ENCODE peak calls at places on chromosomes 6 and 20, in seven cellular contexts. X is H1, P is H9, Z is mesenchymal stem cell, D is trophoblast cell, E is neuronal stem cell, W is mesendoderm. K is an unnamed sample.

GRCh38 chr6:148240463-148240845 is 102.2 kb upstream of the SASH1 start:
- DNase-seq in D (peak), P (no peak), Z (peak), E (no peak), W (no peak), X (no peak), K (peak)

GRCh38 chr6:105879902-105880547 is 206.1 kb upstream of the PRDM1 start:
- DNase-seq in D (peak), E (no peak), X (no peak), W (no peak), Z (no peak), P (no peak), K (no peak)

GRCh38 chr6:100633096-100633766 is 168.5 kb upstream of the SIM1 start:
- DNase-seq in D (peak), P (no peak), Z (peak), W (peak), E (peak), X (no peak), K (peak)

GRCh38 chr6:378090-378957 is 13.2 kb upstream of the IRF4 start:
- DNase-seq in X (no peak), W (no peak), E (no peak), Z (no peak), D (no peak), P (no peak), K (no peak)

GRCh38 chr6:34182751-34183531 is 37.1 kb upstream of the GRM4 start:
- DNase-seq in X (no peak), P (no peak), E (no peak), W (peak), D (peak), Z (no peak), K (no peak)

GRCh38 chr6:3390698-3391097 is 66.2 kb downstream of the SLC22A23 start:
- DNase-seq in D (no peak), E (no peak), P (no peak), X (no peak), W (no peak), Z (no peak), K (peak)

GRCh38 chr20:36720510-36720909 is 25.4 kb downstream of the NDRG3 start:
- DNase-seq in Z (peak), W (no peak), X (no peak), P (no peak), D (no peak), E (no peak), K (peak)

GRCh38 chr6:16700202-16700997 is 60.9 kb downstream of the ATXN1 start:
- DNase-seq in E (no peak), X (no peak), D (no peak), W (peak), Z (no peak), P (no peak), K (no peak)

GRCh38 chr20:19815553-19815991 is 57.5 kb downstream of the RIN2 start:
- DNase-seq in P (no peak), X (no peak), E (no peak), D (peak), Z (peak), W (peak), K (peak)

GRCh38 chr6:157328108-157328692 is 4.9 kb upstream of the TMEM242 start:
- DNase-seq in Z (no peak), X (no peak), D (no peak), W (no peak), E (no peak), P (no peak), K (peak)

GRCh38 chr6:131955192-131955591 is 4.0 kb upstream of the CCN2 start:
- DNase-seq in Z (no peak), X (no peak), E (no peak), P (no peak), D (no peak), W (no peak), K (no peak)

GRCh38 chr6:12804967-12805645 is 88.5 kb downstream of the PHACTR1 start:
- DNase-seq in Z (no peak), D (peak), W (no peak), P (no peak), X (no peak), E (no peak), K (no peak)

GRCh38 chr6:107968081-107968480 is 10.1 kb upstream of the SEC63 start:
- DNase-seq in Z (no peak), E (no peak), W (no peak), D (no peak), P (no peak), X (no peak), K (no peak)

GRCh38 chr20:38926934-38927616 is 858 bp downstream of the FAM83D start:
- DNase-seq in Z (peak), X (no peak), D (no peak), E (no peak), P (no peak), W (peak), K (peak)

GRCh38 chr20:3805594-3806264 is 9.6 kb downstream of the CDC25B start:
- DNase-seq in Z (peak), X (no peak), E (no peak), D (no peak), P (no peak), W (no peak), K (peak)

GRCh38 chr6:8082954-8083858 is 19.0 kb upstream of the BLOC1S5 start:
- DNase-seq in P (no peak), D (peak), W (peak), Z (peak), X (no peak), E (no peak), K (peak)

GRCh38 chr6:42315991-42316378 is 98.3 kb upstream of the MRPS10 start:
- DNase-seq in E (no peak), W (peak), X (peak), D (peak), P (peak), Z (peak), K (peak)

GRCh38 chr20:24981282-24981681 is 11.3 kb downstream of the APMAP start:
- DNase-seq in W (no peak), P (peak), Z (no peak), D (no peak), X (no peak), E (no peak), K (no peak)

GRCh38 chr20:64169089-64169560 is 4.9 kb downstream of the MYT1 start:
- DNase-seq in E (no peak), Z (no peak), W (no peak), X (no peak), D (no peak), P (no peak), K (no peak)

GRCh38 chr20:19757487-19757972 is 528 bp upstream of the RIN2 start:
- DNase-seq in E (peak), P (peak), W (peak), D (peak), X (no peak), Z (peak), K (peak)

GRCh38 chr6:47669684-47670515 is 28.5 kb upstream of the ADGRF4 start:
- DNase-seq in D (no peak), W (peak), X (no peak), Z (peak), E (peak), P (no peak), K (no peak)

GRCh38 chr6:154882107-154882506 is 113.0 kb upstream of the TIAM2 start:
- DNase-seq in P (no peak), W (no peak), X (no peak), Z (no peak), E (no peak), D (no peak), K (peak)

GRCh38 chr6:157216570-157216969 is 106.7 kb downstream of the TMEM242 start:
- DNase-seq in P (no peak), Z (no peak), X (no peak), E (no peak), D (no peak), W (no peak), K (no peak)

GRCh38 chr20:7742479-7742878 is 197.8 kb downstream of the HAO1 start:
- DNase-seq in X (no peak), P (no peak), Z (peak), E (no peak), W (no peak), D (no peak), K (peak)

GRCh38 chr6:33313709-33314514 is at the start of gene TAPBP:
- DNase-seq in Z (peak), P (peak), D (peak), W (peak), X (no peak), E (no peak), K (peak)

GRCh38 chr6:110246900-110247546 is 66.8 kb downstream of the CDC40 start:
- DNase-seq in X (no peak), E (no peak), W (no peak), P (no peak), D (no peak), Z (no peak), K (no peak)

GRCh38 chr6:166346995-166347394 is 4.7 kb upstream of the SFT2D1 start:
- DNase-seq in W (no peak), X (no peak), P (no peak), D (no peak), E (no peak), Z (no peak), K (no peak)

GRCh38 chr6:44268095-44268628 is 2.1 kb upstream of the TMEM151B start:
- DNase-seq in W (peak), P (peak), Z (peak), E (peak), X (no peak), D (peak), K (peak)

GRCh38 chr20:45359069-45359405 is 3.9 kb upstream of the SYS1 start:
- DNase-seq in Z (peak), P (no peak), D (no peak), X (no peak), E (no peak), W (no peak), K (peak)

GRCh38 chr20:4190792-4191519 is 175.6 kb upstream of the RNF24 start:
- DNase-seq in W (no peak), X (no peak), Z (no peak), P (no peak), D (no peak), E (no peak), K (no peak)

GRCh38 chr6:167426074-167426473 is 101.2 kb downstream of the TTLL2 start:
- DNase-seq in D (no peak), X (no peak), P (no peak), W (no peak), E (no peak), Z (peak), K (no peak)

GRCh38 chr6:157240059-157240959 is 83.0 kb downstream of the TMEM242 start:
- DNase-seq in E (no peak), W (no peak), P (no peak), D (no peak), X (no peak), Z (peak), K (peak)

GRCh38 chr20:32612831-32613595 is 27.9 kb upstream of the NOL4L start:
- DNase-seq in W (no peak), E (no peak), P (no peak), Z (no peak), D (no peak), X (no peak), K (no peak)

GRCh38 chr6:152085533-152085932 is 278.1 kb downstream of the ESR1 start:
- DNase-seq in Z (peak), D (no peak), P (no peak), W (no peak), E (no peak), X (no peak), K (peak)

GRCh38 chr6:134589512-134589911 is 271.6 kb upstream of the SGK1 start:
- DNase-seq in X (peak), P (peak), D (peak), W (peak), Z (peak), E (no peak), K (peak)

GRCh38 chr6:108767418-108768175 is 80.6 kb upstream of the ARMC2 start:
- DNase-seq in D (no peak), E (no peak), P (no peak), X (no peak), W (no peak), Z (no peak), K (no peak)

GRCh38 chr6:75368864-75369402 is 84.3 kb upstream of the TMEM30A start:
- DNase-seq in E (no peak), X (no peak), W (no peak), P (no peak), Z (no peak), D (no peak), K (no peak)

GRCh38 chr6:36362551-36363389 is 24.7 kb downstream of the ETV7 start:
- DNase-seq in X (no peak), E (no peak), P (no peak), Z (no peak), D (no peak), W (no peak), K (no peak)
- H3K23ac ChIP-seq in X (no peak), E (no peak), P (no peak), Z (no peak), D (no peak), W (no peak), K (no peak)

GRCh38 chr6:170461111-170461510 is 92.0 kb downstream of the PSMB1 start:
- DNase-seq in E (no peak), P (no peak), Z (no peak), W (no peak), X (no peak), D (no peak), K (no peak)
- H3K23ac ChIP-seq in E (no peak), P (no peak), Z (no peak), W (no peak), X (no peak), D (no peak), K (no peak)

GRCh38 chr20:55456316-55456940 is 548.9 kb downstream of the CBLN4 start:
- DNase-seq in P (no peak), X (no peak), W (no peak), E (no peak), D (no peak), Z (no peak), K (no peak)

DNA sequence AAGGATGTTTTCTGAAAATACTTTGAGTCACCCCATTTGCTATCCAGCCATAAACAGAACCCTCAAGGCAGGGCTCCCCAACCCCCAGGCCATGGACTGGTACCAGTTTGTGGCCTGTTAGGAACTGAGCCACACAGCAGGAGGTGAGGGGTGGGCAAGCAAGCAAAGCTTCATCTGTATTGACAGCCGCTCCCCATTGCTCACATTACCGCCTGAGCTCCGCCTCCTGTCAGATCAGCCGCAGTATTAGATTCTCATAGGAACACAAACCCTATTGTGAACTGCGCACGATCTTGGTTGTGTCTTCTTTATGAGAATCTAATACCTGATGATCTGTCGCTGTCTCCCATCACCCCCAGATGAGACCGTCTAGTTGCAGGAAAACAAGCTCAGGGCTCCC is 543.8 kb downstream of the CBLN4 start:
- DNase-seq in Z (no peak), E (no peak), W (no peak), X (no peak), D (no peak), P (no peak), K (no peak)
- H3K23ac ChIP-seq in Z (no peak), E (no peak), W (no peak), X (no peak), D (no peak), P (no peak), K (no peak)

GRCh38 chr20:40591104-40591503 is 97.9 kb downstream of the MAFB start:
- DNase-seq in P (no peak), E (no peak), D (no peak), Z (no peak), W (no peak), X (no peak), K (no peak)

GRCh38 chr20:40587038-40587437 is 102.0 kb downstream of the MAFB start:
- DNase-seq in P (no peak), W (no peak), E (no peak), X (no peak), D (no peak), Z (no peak), K (no peak)

GRCh38 chr20:40592891-40593290 is 96.1 kb downstream of the MAFB start:
- DNase-seq in X (no peak), D (no peak), E (no peak), Z (no peak), W (no peak), P (no peak), K (no peak)

GRCh38 chr20:40588891-40589290 is 100.1 kb downstream of the MAFB start:
- DNase-seq in P (no peak), X (no peak), E (no peak), W (no peak), Z (no peak), D (no peak), K (no peak)

GRCh38 chr20:40589581-40589980 is 99.5 kb downstream of the MAFB start:
- DNase-seq in W (no peak), P (no peak), E (no peak), Z (no peak), D (no peak), X (no peak), K (no peak)
- H3K23ac ChIP-seq in W (no peak), P (no peak), E (no peak), Z (no peak), D (no peak), X (no peak), K (no peak)

DNA sequence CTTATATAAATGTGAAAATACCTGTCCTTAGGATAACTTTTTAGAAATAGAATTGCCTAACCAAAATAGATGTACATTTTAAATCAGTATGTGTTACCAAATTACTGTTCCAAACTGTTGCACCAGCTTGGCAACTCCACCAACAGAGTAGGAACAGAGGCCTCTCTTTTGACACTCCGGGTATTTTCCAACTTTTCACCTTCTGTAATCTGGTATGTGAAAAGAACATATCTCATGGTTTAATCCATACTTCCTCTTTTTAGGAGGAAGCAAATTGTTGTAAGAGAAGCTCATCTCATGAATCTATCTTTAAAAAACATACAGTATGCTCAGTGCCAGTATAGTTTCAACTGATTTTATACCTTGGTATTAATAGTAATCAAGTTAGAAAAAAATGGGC is 24.9 kb downstream of the RNF144B start:
- DNase-seq in P (no peak), Z (no peak), W (no peak), D (peak), E (no peak), X (no peak), K (no peak)
- H3K23ac ChIP-seq in P (no peak), Z (no peak), W (no peak), D (no peak), E (no peak), X (no peak), K (no peak)

GRCh38 chr20:61674688-61675087 is 391.0 kb downstream of the TAF4 start:
- DNase-seq in D (no peak), E (no peak), X (no peak), Z (no peak), P (no peak), W (no peak), K (no peak)
- H3K23ac ChIP-seq in D (no peak), E (no peak), X (no peak), Z (no peak), P (no peak), W (no peak), K (no peak)

GRCh38 chr6:23456396-23456795 is 669.6 kb upstream of the NRSN1 start:
- DNase-seq in X (no peak), P (no peak), W (no peak), Z (no peak), E (no peak), D (no peak), K (peak)
- H3K23ac ChIP-seq in X (no peak), P (no peak), W (no peak), Z (no peak), E (no peak), D (no peak), K (no peak)

K was measured in IMR-90.